ENCODE peak calls at places on chromosomes 5 and 9, in six cellular contexts. D is upper lobe of right lung; L is CD8-positive, alpha-beta T cell; O is suprapubic skin; P is IMR-90; B is heart left ventricle. X is an unnamed sample.

GRCh38 chr9:69325409-69326212 is 596 bp downstream of the ENTREP1 start:
- DNase-seq in D (peak; percentile 71), L (no peak), O (no peak), P (no peak), B (peak; percentile 66), X (peak; percentile 30)

GRCh38 chr5:173328896-173329369 is 719 bp upstream of the STC2 start:
- DNase-seq in D (no peak), L (no peak), O (no peak), P (peak; percentile 80), B (no peak), X (peak; percentile 63)

GRCh38 chr9:70949239-70949638 is 172.2 kb downstream of the TRPM3 start:
- DNase-seq in D (no peak), L (no peak), O (no peak), P (no peak), B (no peak), X (no peak)

GRCh38 chr5:149948988-149949387 is 4.4 kb upstream of the PDE6A start:
- DNase-seq in D (no peak), L (no peak), O (no peak), P (no peak), B (no peak), X (no peak)

GRCh38 chr5:61123145-61123544 is 39.1 kb downstream of the SMIM15 start:
- DNase-seq in D (no peak), L (no peak), O (no peak), P (no peak), B (no peak), X (no peak)

GRCh38 chr5:138054863-138055558 is 22.1 kb upstream of the FAM13B start:
- DNase-seq in D (no peak), L (no peak), O (no peak), P (no peak), B (no peak), X (no peak)

GRCh38 chr5:95644351-95645042 is 2.1 kb upstream of the RFESD start:
- DNase-seq in D (no peak), L (no peak), O (no peak), P (peak; percentile 65), B (no peak), X (no peak)

GRCh38 chr5:72503888-72504491 is 3.2 kb downstream of the ZNF366 start:
- DNase-seq in D (no peak), L (no peak), O (no peak), P (peak; percentile 44), B (no peak), X (no peak)

GRCh38 chr9:129567329-129567728 is 53.6 kb downstream of the C9orf50 start:
- DNase-seq in D (no peak), L (no peak), O (no peak), P (no peak), B (no peak), X (no peak)

GRCh38 chr9:116409659-116410058 is 256.1 kb downstream of the PAPPA start:
- DNase-seq in D (no peak), L (no peak), O (no peak), P (no peak), B (no peak), X (no peak)

GRCh38 chr5:81081461-81081835 is 121.3 kb downstream of the RASGRF2 start:
- DNase-seq in D (no peak), L (no peak), O (no peak), P (no peak), B (no peak), X (no peak)

GRCh38 chr9:27088981-27089380 is 20.0 kb upstream of the TEK start:
- DNase-seq in D (no peak), L (no peak), O (no peak), P (peak; percentile 89), B (no peak), X (no peak)

GRCh38 chr5:84088996-84089395 is 295.7 kb downstream of the EDIL3 start:
- DNase-seq in D (no peak), L (no peak), O (no peak), P (peak; percentile 44), B (no peak), X (no peak)

GRCh38 chr5:179867079-179867465 is 8.5 kb upstream of the MRNIP start:
- DNase-seq in D (no peak), L (no peak), O (no peak), P (no peak), B (no peak), X (no peak)

GRCh38 chr5:136018814-136019777 is 9.7 kb upstream of the TGFBI start:
- DNase-seq in D (no peak), L (no peak), O (no peak), P (peak; percentile 99), B (no peak), X (no peak)

GRCh38 chr5:38465045-38465444 is 91.4 kb downstream of the LIFR start:
- DNase-seq in D (no peak), L (no peak), O (no peak), P (peak; percentile 44), B (no peak), X (no peak)

GRCh38 chr9:73270967-73271722 is 119.5 kb downstream of the ANXA1 start:
- DNase-seq in D (no peak), L (no peak), O (no peak), P (peak; percentile 77), B (no peak), X (no peak)

GRCh38 chr5:171336486-171337206 is 27.6 kb downstream of the TLX3 start:
- DNase-seq in D (no peak), L (no peak), O (no peak), P (peak; percentile 64), B (no peak), X (no peak)

GRCh38 chr5:52943808-52944207 is 45.3 kb upstream of the ITGA2 start:
- DNase-seq in D (no peak), L (no peak), O (no peak), P (no peak), B (peak; percentile 37), X (peak; percentile 14)

GRCh38 chr9:23665051-23665450 is 161.0 kb downstream of the ELAVL2 start:
- DNase-seq in D (no peak), L (no peak), O (no peak), P (no peak), B (no peak), X (no peak)

GRCh38 chr5:137016783-137017324 is 482.3 kb downstream of the SPOCK1 start:
- DNase-seq in D (no peak), L (no peak), O (no peak), P (no peak), B (no peak), X (no peak)

DNA sequence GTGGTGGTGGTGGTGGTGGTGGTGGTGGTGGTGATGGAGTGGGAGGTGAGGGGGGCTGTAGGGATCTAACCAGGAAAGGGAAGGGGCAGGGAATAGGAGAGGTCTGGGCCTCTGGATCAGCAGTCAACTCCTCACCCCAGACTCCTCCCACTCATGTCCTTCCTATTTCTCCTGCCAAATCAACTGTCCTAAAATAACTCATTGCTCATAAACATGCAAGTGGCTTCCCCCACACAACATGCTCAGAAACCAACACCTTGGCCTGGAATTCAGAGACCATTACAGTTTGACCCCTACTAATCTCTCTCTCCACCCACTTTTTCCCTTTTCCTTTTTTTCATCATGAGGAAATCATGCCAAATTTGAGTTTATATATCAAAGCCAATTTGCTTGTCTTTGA is 8.4 kb upstream of the FSD1L start:
- DNase-seq in D (no peak), L (no peak), O (no peak), P (peak; percentile 62), B (no peak), X (no peak)
- H3K4me1 ChIP-seq in D (peaks cover 5% of the 10 kb centered on the region), L (no peaks in the 10 kb centered on the region), O (no peaks in the 10 kb centered on the region), P (peaks cover 4% of the 10 kb centered on the region), B (peaks cover 10% of the 10 kb centered on the region), X (peaks cover 7% of the 10 kb centered on the region)

GRCh38 chr5:159777049-159777448 is 139.2 kb upstream of the ADRA1B start:
- DNase-seq in D (no peak), L (no peak), O (no peak), P (peak; percentile 12), B (no peak), X (no peak)

GRCh38 chr5:159774476-159775031 is 141.7 kb upstream of the ADRA1B start:
- DNase-seq in D (no peak), L (no peak), O (no peak), P (no peak), B (no peak), X (no peak)

GRCh38 chr5:159775890-159776289 is 140.4 kb upstream of the ADRA1B start:
- DNase-seq in D (no peak), L (no peak), O (no peak), P (peak; percentile 10), B (no peak), X (no peak)

GRCh38 chr5:159772698-159773061 is 143.6 kb upstream of the ADRA1B start:
- DNase-seq in D (no peak), L (no peak), O (no peak), P (no peak), B (no peak), X (no peak)

GRCh38 chr5:159773062-159773924 is 143.0 kb upstream of the ADRA1B start:
- DNase-seq in D (peak; percentile 86), L (peak; percentile 48), O (peak; percentile 87), P (peak; percentile 90), B (peak; percentile 89), X (peak; percentile 42)
- H3K4me3 ChIP-seq in D (peak overlapping the region; percentile 42), L (no peak overlapping the region), O (peak overlapping the region; percentile 35), P (peak overlapping the region; percentile 31), B (peak overlapping the region; percentile 42), X (no peak overlapping the region)

GRCh38 chr5:24855485-24855884 is 210.7 kb upstream of the CDH10 start:
- DNase-seq in D (no peak), L (no peak), O (no peak), P (no peak), B (no peak), X (no peak)

GRCh38 chr5:24854350-24854749 is 209.6 kb upstream of the CDH10 start:
- DNase-seq in D (no peak), L (no peak), O (no peak), P (no peak), B (no peak), X (no peak)

GRCh38 chr5:24850911-24851310 is 206.1 kb upstream of the CDH10 start:
- DNase-seq in D (no peak), L (no peak), O (no peak), P (no peak), B (no peak), X (no peak)
- H3K9me3 ChIP-seq in D (no peaks in the 10 kb centered on the region), L (no peaks in the 10 kb centered on the region), O (peaks cover 12% of the 10 kb centered on the region), P (peaks cover 2% of the 10 kb centered on the region), B (no peaks in the 10 kb centered on the region), X (no peaks in the 10 kb centered on the region)

GRCh38 chr9:36845844-36846243 is 188.2 kb downstream of the PAX5 start:
- DNase-seq in D (no peak), L (no peak), O (no peak), P (no peak), B (no peak), X (no peak)

GRCh38 chr9:36848946-36849345 is 185.1 kb downstream of the PAX5 start:
- DNase-seq in D (no peak), L (no peak), O (no peak), P (no peak), B (no peak), X (no peak)

GRCh38 chr9:36847781-36848673 is 186.0 kb downstream of the PAX5 start:
- DNase-seq in D (no peak), L (no peak), O (no peak), P (no peak), B (no peak), X (no peak)

GRCh38 chr9:36844961-36845360 is 189.1 kb downstream of the PAX5 start:
- DNase-seq in D (no peak), L (no peak), O (no peak), P (no peak), B (no peak), X (no peak)

DNA sequence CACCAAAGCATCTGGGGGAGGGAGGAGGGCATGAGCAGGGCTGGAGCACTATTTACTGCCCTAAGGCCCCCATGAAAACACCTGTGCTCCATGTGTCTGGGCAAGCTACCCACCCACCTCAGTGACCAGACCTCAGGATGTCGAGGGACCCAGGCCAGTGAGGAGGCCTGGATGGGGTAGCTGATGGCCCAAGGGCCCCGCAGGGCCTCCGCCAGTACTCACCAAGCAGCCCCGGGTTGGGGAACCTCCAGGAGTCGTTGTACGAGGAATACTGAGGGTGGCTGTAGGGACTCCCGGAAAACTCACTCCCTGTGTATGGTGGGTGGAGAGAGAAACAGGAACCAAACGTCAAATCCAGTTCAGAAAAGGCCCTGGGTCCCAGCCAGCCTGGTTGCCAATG is 187.4 kb downstream of the PAX5 start:
- DNase-seq in D (no peak), L (no peak), O (no peak), P (no peak), B (no peak), X (no peak)
- H3K4me1 ChIP-seq in D (no peaks in the 10 kb centered on the region), L (no peaks in the 10 kb centered on the region), O (no peaks in the 10 kb centered on the region), P (no peaks in the 10 kb centered on the region), B (no peaks in the 10 kb centered on the region), X (no peaks in the 10 kb centered on the region)